ENCODE peak calls at places on chromosome 4, in four cellular contexts. One of them, this sample, is unnamed. For H3K36me3, the result is how much of the 10 kb centered on the place peaks cover.

GRCh38 chr4:121651597-121651996 is 45.2 kb downstream of the ANXA5 start:
- DNase-seq in stomach: no peak
- DNase-seq in ovary: no peak
- DNase-seq in HCT116: no peak
- DNase-seq in this sample: no peak

GRCh38 chr4:84451546-84451945 is 47.5 kb downstream of the NKX6-1 start:
- DNase-seq in HCT116: no peak
- DNase-seq in ovary: no peak
- DNase-seq in stomach: no peak
- DNase-seq in this sample: no peak

GRCh38 chr4:57064120-57064519 is 46.1 kb downstream of the IGFBP7 start:
- DNase-seq in HCT116: no peak
- DNase-seq in ovary: no peak
- DNase-seq in stomach: no peak
- DNase-seq in this sample: no peak

GRCh38 chr4:5217411-5217810 is 166.1 kb downstream of the STK32B start:
- DNase-seq in stomach: no peak
- DNase-seq in ovary: no peak
- DNase-seq in HCT116: no peak
- DNase-seq in this sample: no peak

GRCh38 chr4:93828332-93828829 is at the start of gene ATOH1:
- DNase-seq in ovary: peak
- DNase-seq in HCT116: peak
- DNase-seq in stomach: no peak
- DNase-seq in this sample: no peak

GRCh38 chr4:32876546-32876945 is 2156.4 kb downstream of the PCDH7 start:
- DNase-seq in ovary: no peak
- DNase-seq in HCT116: no peak
- DNase-seq in stomach: no peak
- DNase-seq in this sample: no peak

GRCh38 chr4:153083447-153083921 is 120.8 kb upstream of the TRIM2 start:
- DNase-seq in stomach: peak
- DNase-seq in ovary: peak
- DNase-seq in HCT116: peak
- DNase-seq in this sample: no peak

GRCh38 chr4:55545133-55545532 is 1.6 kb downstream of the CLOCK start:
- DNase-seq in stomach: no peak
- DNase-seq in HCT116: peak
- DNase-seq in ovary: no peak
- DNase-seq in this sample: no peak

GRCh38 chr4:6844986-6845385 is 62.5 kb downstream of the KIAA0232 start:
- DNase-seq in stomach: no peak
- DNase-seq in ovary: no peak
- DNase-seq in HCT116: no peak
- DNase-seq in this sample: no peak

GRCh38 chr4:166386491-166387367 is 513.7 kb downstream of the TLL1 start:
- DNase-seq in HCT116: no peak
- DNase-seq in ovary: no peak
- DNase-seq in stomach: no peak
- DNase-seq in this sample: no peak

GRCh38 chr4:165542476-165542875 is 163.7 kb downstream of the CPE start:
- DNase-seq in HCT116: no peak
- DNase-seq in stomach: no peak
- DNase-seq in ovary: no peak
- DNase-seq in this sample: no peak

GRCh38 chr4:173424899-173425805 is 26.2 kb upstream of the SCRG1 start:
- DNase-seq in ovary: no peak
- DNase-seq in HCT116: no peak
- DNase-seq in stomach: no peak
- DNase-seq in this sample: no peak

GRCh38 chr4:79445371-79445781 is 37.3 kb upstream of the GK2 start:
- DNase-seq in ovary: no peak
- DNase-seq in stomach: no peak
- DNase-seq in HCT116: no peak
- DNase-seq in this sample: no peak

GRCh38 chr4:112747035-112747434 is 110.1 kb downstream of the LARP7 start:
- DNase-seq in ovary: no peak
- DNase-seq in HCT116: peak
- DNase-seq in stomach: no peak
- DNase-seq in this sample: no peak

GRCh38 chr4:69073375-69073774 is 22.9 kb upstream of the UGT2B7 start:
- DNase-seq in stomach: no peak
- DNase-seq in HCT116: no peak
- DNase-seq in ovary: no peak
- DNase-seq in this sample: no peak

GRCh38 chr4:7384929-7385890 is 49.5 kb downstream of the PSAPL1 start:
- DNase-seq in stomach: no peak
- DNase-seq in HCT116: no peak
- DNase-seq in ovary: no peak
- DNase-seq in this sample: no peak

GRCh38 chr4:5912614-5913019 is 19.7 kb upstream of the CRMP1 start:
- DNase-seq in ovary: no peak
- DNase-seq in stomach: no peak
- DNase-seq in HCT116: no peak
- DNase-seq in this sample: no peak

GRCh38 chr4:177118596-177118995 is 191.1 kb upstream of the NEIL3 start:
- DNase-seq in ovary: no peak
- DNase-seq in stomach: no peak
- DNase-seq in HCT116: no peak
- DNase-seq in this sample: no peak

GRCh38 chr4:132003593-132003992 is 1145.5 kb upstream of the PCDH10 start:
- DNase-seq in ovary: no peak
- DNase-seq in HCT116: no peak
- DNase-seq in stomach: no peak
- DNase-seq in this sample: no peak

GRCh38 chr4:79987401-79987800 is 85.6 kb downstream of the ANTXR2 start:
- DNase-seq in stomach: no peak
- DNase-seq in ovary: no peak
- DNase-seq in HCT116: no peak
- DNase-seq in this sample: no peak

GRCh38 chr4:99180367-99181169 is 36.5 kb upstream of the ADH4 start:
- DNase-seq in stomach: no peak
- DNase-seq in ovary: no peak
- DNase-seq in HCT116: no peak
- DNase-seq in this sample: no peak

GRCh38 chr4:41644288-41644914 is 104.1 kb downstream of the PHOX2B start:
- DNase-seq in stomach: peak
- DNase-seq in ovary: peak
- DNase-seq in HCT116: no peak
- DNase-seq in this sample: no peak

GRCh38 chr4:156322592-156322991 is 368.9 kb upstream of the CTSO start:
- DNase-seq in stomach: no peak
- DNase-seq in ovary: no peak
- DNase-seq in HCT116: peak
- DNase-seq in this sample: no peak

GRCh38 chr4:1981251-1982055 is 27.3 kb downstream of the NELFA start:
- DNase-seq in stomach: peak
- DNase-seq in HCT116: peak
- DNase-seq in ovary: no peak
- DNase-seq in this sample: no peak

GRCh38 chr4:165686756-165687155 is 186.3 kb upstream of the TLL1 start:
- DNase-seq in HCT116: no peak
- DNase-seq in stomach: no peak
- DNase-seq in ovary: no peak
- DNase-seq in this sample: no peak

GRCh38 chr4:138507527-138507926 is 265.4 kb upstream of the SLC7A11 start:
- DNase-seq in ovary: no peak
- DNase-seq in HCT116: no peak
- DNase-seq in stomach: no peak
- DNase-seq in this sample: no peak

GRCh38 chr4:2406920-2407319 is 11.5 kb downstream of the ZFYVE28 start:
- DNase-seq in stomach: no peak
- DNase-seq in ovary: no peak
- DNase-seq in HCT116: no peak
- DNase-seq in this sample: no peak

GRCh38 chr4:6986781-6987565 is 56.2 kb upstream of the TADA2B start:
- DNase-seq in stomach: peak
- DNase-seq in HCT116: peak
- DNase-seq in ovary: peak
- DNase-seq in this sample: peak

GRCh38 chr4:78864405-78865024 is 74.7 kb downstream of the PAQR3 start:
- DNase-seq in stomach: no peak
- DNase-seq in HCT116: peak
- DNase-seq in ovary: no peak
- DNase-seq in this sample: no peak

DNA sequence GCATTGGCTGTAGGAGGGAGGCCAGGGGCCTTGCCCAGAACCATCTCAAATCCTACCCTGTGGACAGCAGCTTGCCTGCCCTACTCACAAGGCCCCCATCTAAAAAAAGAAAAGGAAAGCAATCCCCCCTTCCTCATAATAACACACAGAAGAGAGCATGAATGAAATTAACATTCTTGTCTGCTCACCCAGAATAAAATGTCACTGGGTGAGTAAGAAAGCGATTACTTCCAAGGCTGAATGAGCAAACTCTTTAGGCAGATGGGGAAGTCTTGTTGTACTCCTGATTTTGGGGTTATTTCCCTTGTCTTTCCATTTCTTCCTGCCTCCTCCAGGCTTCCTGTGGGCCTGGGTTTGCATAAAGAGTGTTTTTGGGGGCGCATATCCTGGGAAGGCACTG is 248.2 kb upstream of the GATB start:
- DNase-seq in ovary: no peak
- DNase-seq in HCT116: no peak
- DNase-seq in stomach: no peak
- DNase-seq in this sample: no peak
- TF ChIP-seq POLR2A in ovary: no peak
- TF ChIP-seq POLR2A in HCT116: no peak
- TF ChIP-seq POLR2A in stomach: no peak
- TF ChIP-seq POLR2A in this sample: no peak

DNA sequence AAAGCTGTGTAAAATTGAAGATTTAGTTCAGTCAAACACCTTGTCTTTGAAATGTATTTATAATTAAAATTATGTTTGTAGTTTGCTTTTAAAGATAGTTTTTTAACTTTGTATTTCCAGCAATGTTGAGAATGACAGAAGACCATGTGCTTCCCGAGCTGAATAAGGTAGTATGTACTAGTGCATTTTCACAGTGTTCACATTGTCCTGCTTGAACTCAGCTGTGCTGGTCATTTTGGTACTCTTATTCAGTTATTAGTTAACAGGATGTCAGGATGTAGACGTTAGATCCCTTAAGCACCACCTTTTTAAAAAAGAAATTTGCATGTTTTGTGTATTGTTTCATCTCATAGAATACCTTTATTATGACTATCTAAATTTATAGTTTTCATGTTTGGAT is 28.4 kb downstream of the ANAPC4 start:
- DNase-seq in stomach: no peak
- DNase-seq in HCT116: no peak
- DNase-seq in ovary: no peak
- DNase-seq in this sample: no peak
- H3K36me3 ChIP-seq in stomach: half or more
- H3K36me3 ChIP-seq in HCT116: under half
- H3K36me3 ChIP-seq in ovary: under half
- H3K36me3 ChIP-seq in this sample: half or more

GRCh38 chr4:168736831-168737230 is 240.0 kb downstream of the PALLD start:
- DNase-seq in ovary: no peak
- DNase-seq in HCT116: no peak
- DNase-seq in stomach: no peak
- DNase-seq in this sample: no peak
- TF ChIP-seq POLR2A in ovary: no peak
- TF ChIP-seq POLR2A in HCT116: no peak
- TF ChIP-seq POLR2A in stomach: no peak
- TF ChIP-seq POLR2A in this sample: no peak

DNA sequence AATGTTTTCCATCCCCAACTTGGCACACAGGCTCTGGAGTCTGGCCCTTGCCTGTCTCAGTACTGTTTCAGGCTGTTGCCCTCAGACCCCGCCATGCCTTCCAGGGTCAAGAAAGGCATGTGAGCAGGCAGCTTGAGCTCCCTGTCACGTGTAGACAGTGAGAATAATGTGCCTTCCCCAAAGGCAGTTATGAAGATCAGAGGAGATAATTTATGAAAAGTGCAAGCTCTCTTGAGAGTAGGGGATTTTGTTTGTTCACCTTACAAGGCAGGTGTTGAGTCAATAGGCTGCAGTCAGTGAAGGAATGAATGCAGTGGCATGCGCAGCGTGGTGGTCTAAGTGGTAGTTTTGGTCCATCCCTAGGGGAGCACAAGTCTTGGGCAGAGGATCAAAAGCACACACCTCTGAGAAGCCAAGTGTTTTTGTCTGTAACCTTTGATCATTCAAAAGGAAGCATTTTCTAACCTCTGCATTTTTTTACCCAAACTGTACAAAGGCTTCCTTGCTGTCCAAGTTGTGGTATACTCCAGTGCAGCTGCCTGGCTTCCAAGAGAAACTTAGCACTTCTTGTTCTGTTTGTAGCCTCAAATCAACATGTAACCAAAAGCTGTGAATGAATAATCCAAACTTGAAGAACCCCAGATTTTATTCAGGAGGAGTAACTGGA is 14.4 kb downstream of the HADH start:
- DNase-seq in stomach: no peak
- DNase-seq in HCT116: no peak
- DNase-seq in ovary: no peak
- DNase-seq in this sample: no peak
- H3K36me3 ChIP-seq in stomach: under half
- H3K36me3 ChIP-seq in HCT116: under half
- H3K36me3 ChIP-seq in ovary: under half
- H3K36me3 ChIP-seq in this sample: under half